ENCODE peak calls at places on chromosomes 12 and 14, in nine cellular contexts. One of them, this sample, is unnamed.

GRCh38 chr14:46788994-46789393 is 137.4 kb upstream of the RPL10L start:
- ATAC-seq in lower lobe of right lung: no peak
- ATAC-seq in activated naive CD8-positive, alpha-beta T cell treated with anti-CD3 and anti-CD28 coated beads, Interleukin-2, amount 10 ng/mL, durations not matched to agents 7 days and 5 days: no peak
- ATAC-seq in stimulated activated effector memory CD8-positive, alpha-beta T cell treated with anti-CD3 and anti-CD28 coated beads, Interleukin-12 subunit alpha, Interleukin-12 subunit beta, amount 100 ng/mL, for 72 hours: no peak
- ATAC-seq in mucosa of descending colon: no peak
- ATAC-seq in psoas muscle: no peak
- ATAC-seq in Panc1: no peak
- ATAC-seq in SK-N-SH treated with all-trans-retinoic acid at 6 μM for 48 hours: no peak
- ATAC-seq in A549: no peak
- ATAC-seq in this sample: no peak

GRCh38 chr14:100219126-100219785 is 19.7 kb upstream of the YY1 start:
- ATAC-seq in activated naive CD8-positive, alpha-beta T cell treated with anti-CD3 and anti-CD28 coated beads, Interleukin-2, amount 10 ng/mL, durations not matched to agents 7 days and 5 days: no peak
- ATAC-seq in psoas muscle: no peak
- ATAC-seq in mucosa of descending colon: no peak
- ATAC-seq in lower lobe of right lung: no peak
- ATAC-seq in A549: no peak
- ATAC-seq in stimulated activated effector memory CD8-positive, alpha-beta T cell treated with anti-CD3 and anti-CD28 coated beads, Interleukin-12 subunit alpha, Interleukin-12 subunit beta, amount 100 ng/mL, for 72 hours: no peak
- ATAC-seq in Panc1: no peak
- ATAC-seq in SK-N-SH treated with all-trans-retinoic acid at 6 μM for 48 hours: no peak
- ATAC-seq in this sample: no peak

GRCh38 chr14:64113279-64113678 is 180.9 kb downstream of the ESR2 start:
- ATAC-seq in psoas muscle: peak; percentile 82
- ATAC-seq in activated naive CD8-positive, alpha-beta T cell treated with anti-CD3 and anti-CD28 coated beads, Interleukin-2, amount 10 ng/mL, durations not matched to agents 7 days and 5 days: no peak
- ATAC-seq in mucosa of descending colon: peak; percentile 90
- ATAC-seq in SK-N-SH treated with all-trans-retinoic acid at 6 μM for 48 hours: no peak
- ATAC-seq in stimulated activated effector memory CD8-positive, alpha-beta T cell treated with anti-CD3 and anti-CD28 coated beads, Interleukin-12 subunit alpha, Interleukin-12 subunit beta, amount 100 ng/mL, for 72 hours: no peak
- ATAC-seq in lower lobe of right lung: no peak
- ATAC-seq in Panc1: no peak
- ATAC-seq in A549: no peak
- ATAC-seq in this sample: peak; percentile 31

GRCh38 chr12:124609041-124609984 is 41.9 kb upstream of the NCOR2 start:
- ATAC-seq in lower lobe of right lung: peak; percentile 94
- ATAC-seq in activated naive CD8-positive, alpha-beta T cell treated with anti-CD3 and anti-CD28 coated beads, Interleukin-2, amount 10 ng/mL, durations not matched to agents 7 days and 5 days: peak; percentile 88
- ATAC-seq in Panc1: no peak
- ATAC-seq in mucosa of descending colon: peak; percentile 83
- ATAC-seq in stimulated activated effector memory CD8-positive, alpha-beta T cell treated with anti-CD3 and anti-CD28 coated beads, Interleukin-12 subunit alpha, Interleukin-12 subunit beta, amount 100 ng/mL, for 72 hours: peak; percentile 79
- ATAC-seq in A549: peak; percentile 30
- ATAC-seq in psoas muscle: peak; percentile 60
- ATAC-seq in SK-N-SH treated with all-trans-retinoic acid at 6 μM for 48 hours: no peak
- ATAC-seq in this sample: peak; percentile 90

GRCh38 chr12:38151991-38152700 is 164.4 kb upstream of the ALG10B start:
- ATAC-seq in A549: no peak
- ATAC-seq in activated naive CD8-positive, alpha-beta T cell treated with anti-CD3 and anti-CD28 coated beads, Interleukin-2, amount 10 ng/mL, durations not matched to agents 7 days and 5 days: no peak
- ATAC-seq in stimulated activated effector memory CD8-positive, alpha-beta T cell treated with anti-CD3 and anti-CD28 coated beads, Interleukin-12 subunit alpha, Interleukin-12 subunit beta, amount 100 ng/mL, for 72 hours: no peak
- ATAC-seq in mucosa of descending colon: no peak
- ATAC-seq in psoas muscle: no peak
- ATAC-seq in SK-N-SH treated with all-trans-retinoic acid at 6 μM for 48 hours: no peak
- ATAC-seq in Panc1: no peak
- ATAC-seq in lower lobe of right lung: no peak
- ATAC-seq in this sample: no peak

GRCh38 chr12:63103489-63104131 is 47.4 kb downstream of the AVPR1A start:
- ATAC-seq in stimulated activated effector memory CD8-positive, alpha-beta T cell treated with anti-CD3 and anti-CD28 coated beads, Interleukin-12 subunit alpha, Interleukin-12 subunit beta, amount 100 ng/mL, for 72 hours: no peak
- ATAC-seq in A549: no peak
- ATAC-seq in mucosa of descending colon: no peak
- ATAC-seq in activated naive CD8-positive, alpha-beta T cell treated with anti-CD3 and anti-CD28 coated beads, Interleukin-2, amount 10 ng/mL, durations not matched to agents 7 days and 5 days: no peak
- ATAC-seq in lower lobe of right lung: no peak
- ATAC-seq in Panc1: no peak
- ATAC-seq in psoas muscle: no peak
- ATAC-seq in SK-N-SH treated with all-trans-retinoic acid at 6 μM for 48 hours: no peak
- ATAC-seq in this sample: no peak

GRCh38 chr12:91397866-91398532 is 215.4 kb upstream of the DCN start:
- ATAC-seq in psoas muscle: no peak
- ATAC-seq in stimulated activated effector memory CD8-positive, alpha-beta T cell treated with anti-CD3 and anti-CD28 coated beads, Interleukin-12 subunit alpha, Interleukin-12 subunit beta, amount 100 ng/mL, for 72 hours: peak; percentile 61
- ATAC-seq in Panc1: no peak
- ATAC-seq in A549: no peak
- ATAC-seq in lower lobe of right lung: no peak
- ATAC-seq in SK-N-SH treated with all-trans-retinoic acid at 6 μM for 48 hours: no peak
- ATAC-seq in mucosa of descending colon: no peak
- ATAC-seq in activated naive CD8-positive, alpha-beta T cell treated with anti-CD3 and anti-CD28 coated beads, Interleukin-2, amount 10 ng/mL, durations not matched to agents 7 days and 5 days: peak; percentile 60
- ATAC-seq in this sample: no peak

GRCh38 chr12:114185036-114185435 is 218.9 kb upstream of the RBM19 start:
- ATAC-seq in Panc1: no peak
- ATAC-seq in A549: no peak
- ATAC-seq in mucosa of descending colon: no peak
- ATAC-seq in psoas muscle: no peak
- ATAC-seq in SK-N-SH treated with all-trans-retinoic acid at 6 μM for 48 hours: no peak
- ATAC-seq in activated naive CD8-positive, alpha-beta T cell treated with anti-CD3 and anti-CD28 coated beads, Interleukin-2, amount 10 ng/mL, durations not matched to agents 7 days and 5 days: no peak
- ATAC-seq in stimulated activated effector memory CD8-positive, alpha-beta T cell treated with anti-CD3 and anti-CD28 coated beads, Interleukin-12 subunit alpha, Interleukin-12 subunit beta, amount 100 ng/mL, for 72 hours: no peak
- ATAC-seq in lower lobe of right lung: no peak
- ATAC-seq in this sample: no peak

GRCh38 chr14:100778951-100779690 is 46.8 kb upstream of the MEG3 start:
- ATAC-seq in mucosa of descending colon: no peak
- ATAC-seq in A549: no peak
- ATAC-seq in psoas muscle: peak; percentile 75
- ATAC-seq in SK-N-SH treated with all-trans-retinoic acid at 6 μM for 48 hours: no peak
- ATAC-seq in stimulated activated effector memory CD8-positive, alpha-beta T cell treated with anti-CD3 and anti-CD28 coated beads, Interleukin-12 subunit alpha, Interleukin-12 subunit beta, amount 100 ng/mL, for 72 hours: no peak
- ATAC-seq in lower lobe of right lung: no peak
- ATAC-seq in Panc1: no peak
- ATAC-seq in activated naive CD8-positive, alpha-beta T cell treated with anti-CD3 and anti-CD28 coated beads, Interleukin-2, amount 10 ng/mL, durations not matched to agents 7 days and 5 days: no peak
- ATAC-seq in this sample: no peak

GRCh38 chr12:118052324-118053070 is 8.5 kb downstream of the WSB2 start:
- ATAC-seq in stimulated activated effector memory CD8-positive, alpha-beta T cell treated with anti-CD3 and anti-CD28 coated beads, Interleukin-12 subunit alpha, Interleukin-12 subunit beta, amount 100 ng/mL, for 72 hours: peak; percentile 87
- ATAC-seq in mucosa of descending colon: peak; percentile 99
- ATAC-seq in psoas muscle: peak; percentile 98
- ATAC-seq in activated naive CD8-positive, alpha-beta T cell treated with anti-CD3 and anti-CD28 coated beads, Interleukin-2, amount 10 ng/mL, durations not matched to agents 7 days and 5 days: no peak
- ATAC-seq in Panc1: peak; percentile 94
- ATAC-seq in SK-N-SH treated with all-trans-retinoic acid at 6 μM for 48 hours: peak; percentile 95
- ATAC-seq in A549: peak; percentile 97
- ATAC-seq in lower lobe of right lung: peak; percentile 97
- ATAC-seq in this sample: peak; percentile 99

GRCh38 chr12:75437564-75437963 is 43.0 kb upstream of the GLIPR1 start:
- ATAC-seq in SK-N-SH treated with all-trans-retinoic acid at 6 μM for 48 hours: no peak
- ATAC-seq in lower lobe of right lung: no peak
- ATAC-seq in stimulated activated effector memory CD8-positive, alpha-beta T cell treated with anti-CD3 and anti-CD28 coated beads, Interleukin-12 subunit alpha, Interleukin-12 subunit beta, amount 100 ng/mL, for 72 hours: peak; percentile 86
- ATAC-seq in activated naive CD8-positive, alpha-beta T cell treated with anti-CD3 and anti-CD28 coated beads, Interleukin-2, amount 10 ng/mL, durations not matched to agents 7 days and 5 days: peak; percentile 59
- ATAC-seq in A549: no peak
- ATAC-seq in mucosa of descending colon: peak; percentile 58
- ATAC-seq in psoas muscle: no peak
- ATAC-seq in Panc1: no peak
- ATAC-seq in this sample: peak; percentile 31

GRCh38 chr12:113302925-113303640 is 31.8 kb downstream of the SLC8B1 start:
- ATAC-seq in mucosa of descending colon: peak; percentile 6
- ATAC-seq in SK-N-SH treated with all-trans-retinoic acid at 6 μM for 48 hours: no peak
- ATAC-seq in lower lobe of right lung: no peak
- ATAC-seq in psoas muscle: no peak
- ATAC-seq in activated naive CD8-positive, alpha-beta T cell treated with anti-CD3 and anti-CD28 coated beads, Interleukin-2, amount 10 ng/mL, durations not matched to agents 7 days and 5 days: peak; percentile 66
- ATAC-seq in Panc1: no peak
- ATAC-seq in stimulated activated effector memory CD8-positive, alpha-beta T cell treated with anti-CD3 and anti-CD28 coated beads, Interleukin-12 subunit alpha, Interleukin-12 subunit beta, amount 100 ng/mL, for 72 hours: no peak
- ATAC-seq in A549: no peak
- ATAC-seq in this sample: no peak

GRCh38 chr12:46210835-46211439 is 57.9 kb downstream of the SLC38A1 start:
- ATAC-seq in SK-N-SH treated with all-trans-retinoic acid at 6 μM for 48 hours: no peak
- ATAC-seq in psoas muscle: peak; percentile 36
- ATAC-seq in lower lobe of right lung: peak; percentile 25
- ATAC-seq in mucosa of descending colon: no peak
- ATAC-seq in Panc1: no peak
- ATAC-seq in A549: no peak
- ATAC-seq in activated naive CD8-positive, alpha-beta T cell treated with anti-CD3 and anti-CD28 coated beads, Interleukin-2, amount 10 ng/mL, durations not matched to agents 7 days and 5 days: no peak
- ATAC-seq in stimulated activated effector memory CD8-positive, alpha-beta T cell treated with anti-CD3 and anti-CD28 coated beads, Interleukin-12 subunit alpha, Interleukin-12 subunit beta, amount 100 ng/mL, for 72 hours: no peak
- ATAC-seq in this sample: no peak

GRCh38 chr14:33781267-33781666 is 169.6 kb downstream of the EGLN3 start:
- ATAC-seq in Panc1: no peak
- ATAC-seq in A549: no peak
- ATAC-seq in stimulated activated effector memory CD8-positive, alpha-beta T cell treated with anti-CD3 and anti-CD28 coated beads, Interleukin-12 subunit alpha, Interleukin-12 subunit beta, amount 100 ng/mL, for 72 hours: no peak
- ATAC-seq in activated naive CD8-positive, alpha-beta T cell treated with anti-CD3 and anti-CD28 coated beads, Interleukin-2, amount 10 ng/mL, durations not matched to agents 7 days and 5 days: no peak
- ATAC-seq in mucosa of descending colon: no peak
- ATAC-seq in lower lobe of right lung: no peak
- ATAC-seq in SK-N-SH treated with all-trans-retinoic acid at 6 μM for 48 hours: no peak
- ATAC-seq in psoas muscle: no peak
- ATAC-seq in this sample: no peak

GRCh38 chr12:2191534-2192153 is 138.9 kb downstream of the CACNA1C start:
- ATAC-seq in SK-N-SH treated with all-trans-retinoic acid at 6 μM for 48 hours: no peak
- ATAC-seq in A549: no peak
- ATAC-seq in lower lobe of right lung: no peak
- ATAC-seq in Panc1: no peak
- ATAC-seq in psoas muscle: no peak
- ATAC-seq in mucosa of descending colon: no peak
- ATAC-seq in stimulated activated effector memory CD8-positive, alpha-beta T cell treated with anti-CD3 and anti-CD28 coated beads, Interleukin-12 subunit alpha, Interleukin-12 subunit beta, amount 100 ng/mL, for 72 hours: no peak
- ATAC-seq in activated naive CD8-positive, alpha-beta T cell treated with anti-CD3 and anti-CD28 coated beads, Interleukin-2, amount 10 ng/mL, durations not matched to agents 7 days and 5 days: no peak
- ATAC-seq in this sample: no peak

GRCh38 chr12:69540606-69541386 is 44.5 kb upstream of the CCT2 start:
- ATAC-seq in Panc1: no peak
- ATAC-seq in SK-N-SH treated with all-trans-retinoic acid at 6 μM for 48 hours: peak; percentile 90
- ATAC-seq in mucosa of descending colon: no peak
- ATAC-seq in A549: no peak
- ATAC-seq in stimulated activated effector memory CD8-positive, alpha-beta T cell treated with anti-CD3 and anti-CD28 coated beads, Interleukin-12 subunit alpha, Interleukin-12 subunit beta, amount 100 ng/mL, for 72 hours: no peak
- ATAC-seq in activated naive CD8-positive, alpha-beta T cell treated with anti-CD3 and anti-CD28 coated beads, Interleukin-2, amount 10 ng/mL, durations not matched to agents 7 days and 5 days: no peak
- ATAC-seq in lower lobe of right lung: no peak
- ATAC-seq in psoas muscle: no peak
- ATAC-seq in this sample: no peak

GRCh38 chr12:51827925-51828818 is 20.3 kb downstream of the FIGNL2 start:
- ATAC-seq in A549: peak; percentile 31
- ATAC-seq in stimulated activated effector memory CD8-positive, alpha-beta T cell treated with anti-CD3 and anti-CD28 coated beads, Interleukin-12 subunit alpha, Interleukin-12 subunit beta, amount 100 ng/mL, for 72 hours: peak; percentile 99
- ATAC-seq in activated naive CD8-positive, alpha-beta T cell treated with anti-CD3 and anti-CD28 coated beads, Interleukin-2, amount 10 ng/mL, durations not matched to agents 7 days and 5 days: peak; percentile 93
- ATAC-seq in psoas muscle: no peak
- ATAC-seq in lower lobe of right lung: peak; percentile 73
- ATAC-seq in SK-N-SH treated with all-trans-retinoic acid at 6 μM for 48 hours: no peak
- ATAC-seq in mucosa of descending colon: peak; percentile 91
- ATAC-seq in Panc1: no peak
- ATAC-seq in this sample: peak; percentile 92

GRCh38 chr14:81582420-81582819 is 48.8 kb upstream of the SEL1L start:
- ATAC-seq in A549: no peak
- ATAC-seq in psoas muscle: no peak
- ATAC-seq in Panc1: no peak
- ATAC-seq in SK-N-SH treated with all-trans-retinoic acid at 6 μM for 48 hours: no peak
- ATAC-seq in mucosa of descending colon: no peak
- ATAC-seq in activated naive CD8-positive, alpha-beta T cell treated with anti-CD3 and anti-CD28 coated beads, Interleukin-2, amount 10 ng/mL, durations not matched to agents 7 days and 5 days: no peak
- ATAC-seq in lower lobe of right lung: no peak
- ATAC-seq in stimulated activated effector memory CD8-positive, alpha-beta T cell treated with anti-CD3 and anti-CD28 coated beads, Interleukin-12 subunit alpha, Interleukin-12 subunit beta, amount 100 ng/mL, for 72 hours: no peak
- ATAC-seq in this sample: no peak

GRCh38 chr14:80237142-80237541 is 25.8 kb upstream of the DIO2 start:
- ATAC-seq in lower lobe of right lung: no peak
- ATAC-seq in stimulated activated effector memory CD8-positive, alpha-beta T cell treated with anti-CD3 and anti-CD28 coated beads, Interleukin-12 subunit alpha, Interleukin-12 subunit beta, amount 100 ng/mL, for 72 hours: no peak
- ATAC-seq in SK-N-SH treated with all-trans-retinoic acid at 6 μM for 48 hours: no peak
- ATAC-seq in Panc1: no peak
- ATAC-seq in activated naive CD8-positive, alpha-beta T cell treated with anti-CD3 and anti-CD28 coated beads, Interleukin-2, amount 10 ng/mL, durations not matched to agents 7 days and 5 days: no peak
- ATAC-seq in A549: no peak
- ATAC-seq in mucosa of descending colon: no peak
- ATAC-seq in psoas muscle: no peak
- ATAC-seq in this sample: no peak

GRCh38 chr14:93954900-93955891 is 21.2 kb downstream of the ASB2 start:
- ATAC-seq in psoas muscle: no peak
- ATAC-seq in A549: no peak
- ATAC-seq in SK-N-SH treated with all-trans-retinoic acid at 6 μM for 48 hours: no peak
- ATAC-seq in activated naive CD8-positive, alpha-beta T cell treated with anti-CD3 and anti-CD28 coated beads, Interleukin-2, amount 10 ng/mL, durations not matched to agents 7 days and 5 days: peak; percentile 39
- ATAC-seq in Panc1: no peak
- ATAC-seq in lower lobe of right lung: peak; percentile 73
- ATAC-seq in stimulated activated effector memory CD8-positive, alpha-beta T cell treated with anti-CD3 and anti-CD28 coated beads, Interleukin-12 subunit alpha, Interleukin-12 subunit beta, amount 100 ng/mL, for 72 hours: peak; percentile 26
- ATAC-seq in mucosa of descending colon: peak; percentile 59
- ATAC-seq in this sample: no peak

GRCh38 chr12:9050521-9051155 is 61.3 kb downstream of the KLRG1 start:
- ATAC-seq in SK-N-SH treated with all-trans-retinoic acid at 6 μM for 48 hours: no peak
- ATAC-seq in stimulated activated effector memory CD8-positive, alpha-beta T cell treated with anti-CD3 and anti-CD28 coated beads, Interleukin-12 subunit alpha, Interleukin-12 subunit beta, amount 100 ng/mL, for 72 hours: no peak
- ATAC-seq in mucosa of descending colon: no peak
- ATAC-seq in lower lobe of right lung: peak; percentile 16
- ATAC-seq in A549: peak; percentile 10
- ATAC-seq in activated naive CD8-positive, alpha-beta T cell treated with anti-CD3 and anti-CD28 coated beads, Interleukin-2, amount 10 ng/mL, durations not matched to agents 7 days and 5 days: no peak
- ATAC-seq in psoas muscle: no peak
- ATAC-seq in Panc1: no peak
- ATAC-seq in this sample: no peak

GRCh38 chr14:37172024-37172869 is at the start of gene SLC25A21:
- ATAC-seq in psoas muscle: peak; percentile 97
- ATAC-seq in lower lobe of right lung: peak; percentile 97
- ATAC-seq in Panc1: peak; percentile 99
- ATAC-seq in activated naive CD8-positive, alpha-beta T cell treated with anti-CD3 and anti-CD28 coated beads, Interleukin-2, amount 10 ng/mL, durations not matched to agents 7 days and 5 days: no peak
- ATAC-seq in stimulated activated effector memory CD8-positive, alpha-beta T cell treated with anti-CD3 and anti-CD28 coated beads, Interleukin-12 subunit alpha, Interleukin-12 subunit beta, amount 100 ng/mL, for 72 hours: peak; percentile 26
- ATAC-seq in SK-N-SH treated with all-trans-retinoic acid at 6 μM for 48 hours: no peak
- ATAC-seq in mucosa of descending colon: peak; percentile 95
- ATAC-seq in A549: peak; percentile 97
- ATAC-seq in this sample: peak; percentile 86

GRCh38 chr12:78697817-78698415 is 166.7 kb upstream of the SYT1 start:
- ATAC-seq in SK-N-SH treated with all-trans-retinoic acid at 6 μM for 48 hours: no peak
- ATAC-seq in stimulated activated effector memory CD8-positive, alpha-beta T cell treated with anti-CD3 and anti-CD28 coated beads, Interleukin-12 subunit alpha, Interleukin-12 subunit beta, amount 100 ng/mL, for 72 hours: no peak
- ATAC-seq in Panc1: no peak
- ATAC-seq in psoas muscle: no peak
- ATAC-seq in A549: no peak
- ATAC-seq in activated naive CD8-positive, alpha-beta T cell treated with anti-CD3 and anti-CD28 coated beads, Interleukin-2, amount 10 ng/mL, durations not matched to agents 7 days and 5 days: no peak
- ATAC-seq in lower lobe of right lung: no peak
- ATAC-seq in mucosa of descending colon: peak; percentile 65
- ATAC-seq in this sample: no peak

This sample was measured in esophagus mucosa.